ENCODE peak calls at places on chromosomes 13 and 19, in eight cellular contexts. E is HS-5, F is SHP77, P is HT-29, H is A172, D is iris pigment epithelial cell, I is T-helper 1 cell, R is activated T-helper 1 cell treated with Interleukin-2 at 50 U/mL for 16 hours. G is an unnamed sample.

GRCh38 chr19:41310031-41310831 is at the start of gene CCDC97:
- DNase-seq in E (peak), F (peak), P (peak), H (peak), D (peak), I (peak), R (peak), G (peak)

GRCh38 chr13:52949744-52950143 is 78.9 kb upstream of the OLFM4 start:
- DNase-seq in E (no peak), F (no peak), P (no peak), H (no peak), D (no peak), I (no peak), R (no peak), G (no peak)

GRCh38 chr19:49861541-49862410 is 5.6 kb downstream of the PNKP start:
- DNase-seq in E (no peak), F (no peak), P (no peak), H (no peak), D (no peak), I (no peak), R (no peak), G (no peak)

GRCh38 chr13:98207411-98207810 is 30.3 kb upstream of the RNF113B start:
- DNase-seq in E (no peak), F (no peak), P (no peak), H (peak), D (peak), I (no peak), R (no peak), G (peak)

GRCh38 chr13:87999141-87999765 is 328.1 kb downstream of the SLITRK5 start:
- DNase-seq in E (peak), F (no peak), P (no peak), H (peak), D (peak), I (no peak), R (no peak), G (no peak)

GRCh38 chr19:27805848-27806247 is 1407.1 kb downstream of the UQCRFS1 start:
- DNase-seq in E (no peak), F (no peak), P (no peak), H (no peak), D (no peak), I (no peak), R (no peak), G (no peak)

GRCh38 chr13:51760592-51760991 is 43.4 kb downstream of the DHRS12 start:
- DNase-seq in E (no peak), F (no peak), P (no peak), H (no peak), D (peak), I (no peak), R (no peak), G (no peak)

GRCh38 chr13:98108330-98108729 is 34.6 kb upstream of the FARP1 start:
- DNase-seq in E (no peak), F (no peak), P (no peak), H (peak), D (no peak), I (no peak), R (no peak), G (no peak)

GRCh38 chr13:62357887-62358645 is 942.4 kb upstream of the PCDH20 start:
- DNase-seq in E (peak), F (no peak), P (peak), H (peak), D (peak), I (no peak), R (no peak), G (peak)

GRCh38 chr13:57624565-57625435 is 6.7 kb upstream of the PCDH17 start:
- DNase-seq in E (no peak), F (peak), P (peak), H (peak), D (peak), I (peak), R (no peak), G (peak)

GRCh38 chr13:80139196-80139595 is 201.7 kb downstream of the SPRY2 start:
- DNase-seq in E (no peak), F (no peak), P (no peak), H (no peak), D (no peak), I (no peak), R (no peak), G (no peak)

GRCh38 chr13:24709186-24709913 is 29.1 kb downstream of the ATP12A start:
- DNase-seq in E (no peak), F (no peak), P (no peak), H (no peak), D (no peak), I (peak), R (peak), G (no peak)

GRCh38 chr19:10230904-10231623 is at the start of gene S1PR2:
- DNase-seq in E (no peak), F (peak), P (peak), H (peak), D (peak), I (peak), R (peak), G (peak)

GRCh38 chr19:6459356-6460098 is at the start of gene SLC25A23:
- DNase-seq in E (peak), F (peak), P (peak), H (peak), D (peak), I (peak), R (peak), G (peak)

GRCh38 chr19:10471909-10472308 is 31.2 kb downstream of the KEAP1 start:
- DNase-seq in E (no peak), F (peak), P (peak), H (peak), D (peak), I (peak), R (no peak), G (no peak)

GRCh38 chr13:51032831-51033230 is 78.2 kb downstream of the C13orf42 start:
- DNase-seq in E (no peak), F (no peak), P (no peak), H (no peak), D (no peak), I (no peak), R (no peak), G (no peak)